ENCODE peak calls at places on chromosomes 2 and 18, in five cellular contexts. N, A, K, I and J are unnamed samples.

GRCh38 chr2:134335601-134336000 is 81.7 kb downstream of the MGAT5 start:
- DNase-seq in I (no peak), N (no peak), K (no peak), A (no peak), J (no peak)

GRCh38 chr2:231632559-231633142 is 40.0 kb downstream of the TEX44 start:
- DNase-seq in N (peak; percentile 76), I (no peak), K (no peak), A (no peak), J (no peak)

GRCh38 chr2:8893978-8894820 is 56.8 kb upstream of the KIDINS220 start:
- DNase-seq in A (no peak), N (no peak), K (no peak), I (peak; percentile 53), J (no peak)

GRCh38 chr2:1052671-1053270 is 102.1 kb downstream of the SNTG2 start:
- DNase-seq in I (no peak), A (no peak), K (no peak), N (no peak), J (no peak)

GRCh38 chr2:214881647-214882205 is 72.2 kb upstream of the BARD1 start:
- DNase-seq in A (no peak), K (no peak), N (peak; percentile 6), I (no peak), J (no peak)

GRCh38 chr18:53861185-53861584 is 363.3 kb downstream of the MBD2 start:
- DNase-seq in K (no peak), A (no peak), N (no peak), I (no peak), J (no peak)

GRCh38 chr2:108133457-108133856 is 106.3 kb upstream of the SULT1C3 start:
- DNase-seq in I (no peak), A (no peak), N (no peak), K (no peak), J (no peak)

GRCh38 chr2:16227811-16228462 is 287.6 kb downstream of the MYCN start:
- DNase-seq in N (no peak), I (no peak), K (no peak), A (no peak), J (no peak)

GRCh38 chr2:47336259-47337238 is 66.4 kb upstream of the MSH2 start:
- DNase-seq in K (no peak), A (no peak), I (no peak), N (no peak), J (no peak)

GRCh38 chr2:10228611-10229365 is 73.9 kb upstream of the HPCAL1 start:
- DNase-seq in K (peak; percentile 42), A (no peak), N (no peak), I (no peak), J (no peak)

GRCh38 chr2:180231015-180231414 is 223.9 kb upstream of the CWC22 start:
- DNase-seq in N (no peak), K (no peak), A (no peak), I (no peak), J (no peak)

GRCh38 chr2:157107460-157107859 is 150.0 kb upstream of the GALNT5 start:
- DNase-seq in I (no peak), N (no peak), K (no peak), A (no peak), J (no peak)

GRCh38 chr2:3168230-3168891 is 209.3 kb downstream of the EIPR1 start:
- DNase-seq in I (peak; percentile 33), A (no peak), N (peak; percentile 8), K (no peak), J (no peak)

GRCh38 chr2:222240676-222241049 is 58.1 kb downstream of the PAX3 start:
- DNase-seq in A (no peak), N (no peak), K (no peak), I (no peak), J (no peak)

GRCh38 chr2:86290596-86291327 is 46.7 kb downstream of the REEP1 start:
- DNase-seq in N (peak; percentile 71), I (no peak), A (no peak), K (no peak), J (no peak)

GRCh38 chr2:189072036-189072435 is 97.9 kb downstream of the COL3A1 start:
- DNase-seq in K (no peak), N (no peak), I (no peak), A (no peak), J (no peak)